ENCODE peak calls at places on chromosomes 3 and 15, in nine cellular contexts. U, R, M, X, L, W, K, J and B are unnamed samples.

GRCh38 chr15:61910839-61911369 is 149.3 kb downstream of the VPS13C start:
- DNase-seq in U (no peak), R (no peak), M (no peak), X (no peak), L (no peak), W (no peak), K (peak), J (peak), B (no peak)

GRCh38 chr15:68303560-68304436 is 26.3 kb downstream of the FEM1B start:
- DNase-seq in U (peak), R (peak), M (no peak), X (no peak), L (peak), W (no peak), K (no peak), J (no peak), B (no peak)

GRCh38 chr15:70451861-70452653 is 311.3 kb downstream of the UACA start:
- DNase-seq in U (no peak), R (peak), M (no peak), X (no peak), L (no peak), W (no peak), K (no peak), J (no peak), B (no peak)

GRCh38 chr3:8606666-8607065 is 37.9 kb downstream of the SSUH2 start:
- DNase-seq in U (no peak), R (no peak), M (no peak), X (no peak), L (no peak), W (no peak), K (no peak), J (peak), B (no peak)

GRCh38 chr15:75867428-75867827 is 24.2 kb downstream of the UBE2Q2 start:
- DNase-seq in U (no peak), R (no peak), M (no peak), X (no peak), L (no peak), W (peak), K (no peak), J (no peak), B (no peak)

GRCh38 chr15:40310001-40310959 is 2.5 kb upstream of the PLCB2 start:
- DNase-seq in U (peak), R (peak), M (peak), X (no peak), L (no peak), W (peak), K (no peak), J (no peak), B (no peak)

GRCh38 chr15:65901336-65901735 is 32.0 kb downstream of the RAB11A start:
- DNase-seq in U (no peak), R (no peak), M (no peak), X (no peak), L (no peak), W (no peak), K (no peak), J (no peak), B (no peak)

GRCh38 chr3:98329392-98330124 is 24.1 kb upstream of the OR5K4 start:
- DNase-seq in U (peak), R (no peak), M (peak), X (no peak), L (peak), W (peak), K (peak), J (peak), B (no peak)

GRCh38 chr3:104291878-104292277 is 1074.8 kb upstream of the ALCAM start:
- DNase-seq in U (no peak), R (no peak), M (no peak), X (no peak), L (no peak), W (no peak), K (no peak), J (peak), B (no peak)

GRCh38 chr3:107206945-107207344 is 170.3 kb upstream of the CCDC54 start:
- DNase-seq in U (no peak), R (no peak), M (no peak), X (no peak), L (no peak), W (no peak), K (no peak), J (no peak), B (no peak)

GRCh38 chr15:90523373-90523772 is 6.3 kb upstream of the CRTC3 start:
- DNase-seq in U (no peak), R (no peak), M (no peak), X (no peak), L (no peak), W (no peak), K (no peak), J (no peak), B (no peak)

GRCh38 chr3:105629725-105630124 is 239.1 kb downstream of the CBLB start:
- DNase-seq in U (no peak), R (no peak), M (no peak), X (no peak), L (no peak), W (no peak), K (no peak), J (no peak), B (no peak)

GRCh38 chr3:38598791-38599190 is 50.7 kb downstream of the SCN5A start:
- DNase-seq in U (no peak), R (peak), M (no peak), X (no peak), L (no peak), W (no peak), K (no peak), J (no peak), B (no peak)

GRCh38 chr15:57095896-57096295 is 177.5 kb downstream of the TCF12 start:
- DNase-seq in U (no peak), R (no peak), M (no peak), X (no peak), L (no peak), W (no peak), K (no peak), J (no peak), B (no peak)

GRCh38 chr15:62528505-62528904 is 363.4 kb upstream of the C2CD4B start:
- DNase-seq in U (no peak), R (no peak), M (no peak), X (no peak), L (no peak), W (no peak), K (no peak), J (no peak), B (no peak)

GRCh38 chr3:192812736-192813383 is 85.5 kb upstream of the FGF12 start:
- DNase-seq in U (peak), R (no peak), M (no peak), X (no peak), L (no peak), W (peak), K (no peak), J (peak), B (no peak)

GRCh38 chr3:168884353-168884903 is 779.1 kb downstream of the MECOM start:
- DNase-seq in U (no peak), R (no peak), M (no peak), X (no peak), L (peak), W (no peak), K (peak), J (peak), B (no peak)

GRCh38 chr3:83453010-83453409 is 1505.8 kb upstream of the CADM2 start:
- DNase-seq in U (no peak), R (no peak), M (no peak), X (no peak), L (no peak), W (no peak), K (no peak), J (no peak), B (no peak)

GRCh38 chr3:128133273-128133883 is 9.8 kb upstream of the RUVBL1 start:
- DNase-seq in U (peak), R (no peak), M (no peak), X (no peak), L (no peak), W (peak), K (no peak), J (peak), B (no peak)

GRCh38 chr3:180409170-180409569 is 192.8 kb upstream of the TTC14 start:
- DNase-seq in U (no peak), R (no peak), M (no peak), X (no peak), L (no peak), W (no peak), K (no peak), J (no peak), B (no peak)

GRCh38 chr15:59998256-59999063 is 5.7 kb upstream of the FOXB1 start:
- DNase-seq in U (no peak), R (no peak), M (no peak), X (no peak), L (no peak), W (no peak), K (no peak), J (no peak), B (no peak)

GRCh38 chr15:32908135-32908801 is 190.5 kb downstream of the GREM1 start:
- DNase-seq in U (peak), R (no peak), M (no peak), X (peak), L (no peak), W (peak), K (no peak), J (peak), B (peak)

GRCh38 chr3:194661374-194661773 is 10.6 kb downstream of the LSG1 start:
- DNase-seq in U (no peak), R (no peak), M (no peak), X (no peak), L (no peak), W (no peak), K (no peak), J (no peak), B (no peak)

GRCh38 chr3:128735287-128735686 is 9.3 kb downstream of the RAB7A start:
- DNase-seq in U (no peak), R (no peak), M (no peak), X (no peak), L (no peak), W (no peak), K (no peak), J (no peak), B (no peak)

GRCh38 chr3:194043516-194043915 is 92.4 kb upstream of the HES1 start:
- DNase-seq in U (no peak), R (no peak), M (no peak), X (no peak), L (no peak), W (no peak), K (no peak), J (peak), B (no peak)

GRCh38 chr3:146187334-146187950 is 26.5 kb upstream of the PLOD2 start:
- DNase-seq in U (peak), R (no peak), M (no peak), X (no peak), L (no peak), W (peak), K (no peak), J (peak), B (no peak)

GRCh38 chr3:195085356-195086130 is 185.4 kb downstream of the XXYLT1 start:
- DNase-seq in U (no peak), R (peak), M (no peak), X (no peak), L (no peak), W (no peak), K (no peak), J (no peak), B (no peak)

GRCh38 chr3:32138545-32139104 is 32.2 kb downstream of the GPD1L start:
- DNase-seq in U (no peak), R (no peak), M (no peak), X (no peak), L (no peak), W (no peak), K (no peak), J (no peak), B (no peak)

GRCh38 chr15:77983091-77983707 is 94.3 kb downstream of the TBC1D2B start:
- DNase-seq in U (no peak), R (no peak), M (no peak), X (no peak), L (no peak), W (no peak), K (no peak), J (no peak), B (no peak)

GRCh38 chr3:35648347-35648746 is 9.0 kb downstream of the ARPP21 start:
- DNase-seq in U (no peak), R (no peak), M (no peak), X (no peak), L (no peak), W (no peak), K (no peak), J (peak), B (no peak)

GRCh38 chr3:144390786-144391185 is 419.2 kb downstream of the DIPK2A start:
- DNase-seq in U (no peak), R (no peak), M (no peak), X (no peak), L (no peak), W (no peak), K (no peak), J (no peak), B (no peak)

GRCh38 chr3:61638721-61639120 is 77.3 kb downstream of the PTPRG start:
- DNase-seq in U (no peak), R (no peak), M (no peak), X (no peak), L (peak), W (no peak), K (no peak), J (peak), B (no peak)

GRCh38 chr3:187624588-187624987 is 45.6 kb downstream of the SST start:
- DNase-seq in U (no peak), R (no peak), M (no peak), X (no peak), L (no peak), W (no peak), K (no peak), J (peak), B (no peak)

GRCh38 chr3:111895079-111895478 is 36.0 kb downstream of the PHLDB2 start:
- DNase-seq in U (peak), R (no peak), M (peak), X (no peak), L (no peak), W (no peak), K (peak), J (peak), B (no peak)

GRCh38 chr3:133455960-133456359 is 56.1 kb downstream of the BFSP2 start:
- DNase-seq in U (peak), R (no peak), M (no peak), X (no peak), L (no peak), W (no peak), K (no peak), J (no peak), B (no peak)

GRCh38 chr3:148429206-148429605 is 268.5 kb upstream of the AGTR1 start:
- DNase-seq in U (no peak), R (no peak), M (no peak), X (no peak), L (no peak), W (no peak), K (no peak), J (no peak), B (no peak)